ENCODE peak calls at places on chromosomes 16 and 17, in eight cellular contexts. One of them, this sample, is unnamed.

GRCh38 chr16:76639685-76640289 is 362.6 kb downstream of the CNTNAP4 start:
- DNase-seq in naive thymus-derived CD4-positive, alpha-beta T cell: no peak
- DNase-seq in activated CD4-positive, alpha-beta T cell treated with anti-CD3 and anti-CD28 coated beads for 24 hours: no peak
- DNase-seq in NCI-H1417: peak
- DNase-seq in GM12865: peak
- DNase-seq in neural crest cell: peak
- DNase-seq in effector memory CD8-positive, alpha-beta T cell: no peak
- DNase-seq in IMR-90: peak
- DNase-seq in this sample: peak

GRCh38 chr16:56195151-56195550 is 3.9 kb downstream of the GNAO1 start:
- DNase-seq in naive thymus-derived CD4-positive, alpha-beta T cell: no peak
- DNase-seq in activated CD4-positive, alpha-beta T cell treated with anti-CD3 and anti-CD28 coated beads for 24 hours: no peak
- DNase-seq in NCI-H1417: peak
- DNase-seq in GM12865: no peak
- DNase-seq in neural crest cell: no peak
- DNase-seq in effector memory CD8-positive, alpha-beta T cell: no peak
- DNase-seq in IMR-90: no peak
- DNase-seq in this sample: peak

GRCh38 chr16:50535506-50536257 is 12.5 kb upstream of the NKD1 start:
- DNase-seq in naive thymus-derived CD4-positive, alpha-beta T cell: no peak
- DNase-seq in activated CD4-positive, alpha-beta T cell treated with anti-CD3 and anti-CD28 coated beads for 24 hours: no peak
- DNase-seq in NCI-H1417: no peak
- DNase-seq in GM12865: no peak
- DNase-seq in neural crest cell: no peak
- DNase-seq in effector memory CD8-positive, alpha-beta T cell: no peak
- DNase-seq in IMR-90: no peak
- DNase-seq in this sample: no peak

GRCh38 chr17:4519361-4519788 is 20.7 kb downstream of the SPNS2 start:
- DNase-seq in naive thymus-derived CD4-positive, alpha-beta T cell: no peak
- DNase-seq in activated CD4-positive, alpha-beta T cell treated with anti-CD3 and anti-CD28 coated beads for 24 hours: no peak
- DNase-seq in NCI-H1417: no peak
- DNase-seq in GM12865: no peak
- DNase-seq in neural crest cell: no peak
- DNase-seq in effector memory CD8-positive, alpha-beta T cell: no peak
- DNase-seq in IMR-90: no peak
- DNase-seq in this sample: no peak

GRCh38 chr17:61009619-61010018 is 332.0 kb downstream of the BCAS3 start:
- DNase-seq in naive thymus-derived CD4-positive, alpha-beta T cell: no peak
- DNase-seq in activated CD4-positive, alpha-beta T cell treated with anti-CD3 and anti-CD28 coated beads for 24 hours: no peak
- DNase-seq in NCI-H1417: no peak
- DNase-seq in GM12865: peak
- DNase-seq in neural crest cell: no peak
- DNase-seq in effector memory CD8-positive, alpha-beta T cell: no peak
- DNase-seq in IMR-90: peak
- DNase-seq in this sample: no peak

GRCh38 chr17:12739500-12739899 is 49.8 kb upstream of the ARHGAP44 start:
- DNase-seq in naive thymus-derived CD4-positive, alpha-beta T cell: no peak
- DNase-seq in activated CD4-positive, alpha-beta T cell treated with anti-CD3 and anti-CD28 coated beads for 24 hours: no peak
- DNase-seq in NCI-H1417: no peak
- DNase-seq in GM12865: no peak
- DNase-seq in neural crest cell: no peak
- DNase-seq in effector memory CD8-positive, alpha-beta T cell: no peak
- DNase-seq in IMR-90: no peak
- DNase-seq in this sample: no peak

GRCh38 chr17:49513044-49513395 is 17.9 kb downstream of the NGFR start:
- DNase-seq in naive thymus-derived CD4-positive, alpha-beta T cell: no peak
- DNase-seq in activated CD4-positive, alpha-beta T cell treated with anti-CD3 and anti-CD28 coated beads for 24 hours: no peak
- DNase-seq in NCI-H1417: no peak
- DNase-seq in GM12865: no peak
- DNase-seq in neural crest cell: no peak
- DNase-seq in effector memory CD8-positive, alpha-beta T cell: no peak
- DNase-seq in IMR-90: no peak
- DNase-seq in this sample: no peak

GRCh38 chr16:55389426-55390073 is 65.5 kb downstream of the IRX6 start:
- DNase-seq in naive thymus-derived CD4-positive, alpha-beta T cell: no peak
- DNase-seq in activated CD4-positive, alpha-beta T cell treated with anti-CD3 and anti-CD28 coated beads for 24 hours: no peak
- DNase-seq in NCI-H1417: no peak
- DNase-seq in GM12865: no peak
- DNase-seq in neural crest cell: no peak
- DNase-seq in effector memory CD8-positive, alpha-beta T cell: no peak
- DNase-seq in IMR-90: no peak
- DNase-seq in this sample: no peak

GRCh38 chr17:58508341-58509067 is 5.9 kb downstream of the MTMR4 start:
- DNase-seq in naive thymus-derived CD4-positive, alpha-beta T cell: no peak
- DNase-seq in activated CD4-positive, alpha-beta T cell treated with anti-CD3 and anti-CD28 coated beads for 24 hours: no peak
- DNase-seq in NCI-H1417: no peak
- DNase-seq in GM12865: no peak
- DNase-seq in neural crest cell: no peak
- DNase-seq in effector memory CD8-positive, alpha-beta T cell: no peak
- DNase-seq in IMR-90: no peak
- DNase-seq in this sample: no peak

GRCh38 chr16:57245472-57246113 is 534 bp downstream of the ARL2BP start:
- DNase-seq in naive thymus-derived CD4-positive, alpha-beta T cell: no peak
- DNase-seq in activated CD4-positive, alpha-beta T cell treated with anti-CD3 and anti-CD28 coated beads for 24 hours: no peak
- DNase-seq in NCI-H1417: peak
- DNase-seq in GM12865: peak
- DNase-seq in neural crest cell: peak
- DNase-seq in effector memory CD8-positive, alpha-beta T cell: no peak
- DNase-seq in IMR-90: no peak
- DNase-seq in this sample: no peak

GRCh38 chr16:4330277-4330882 is 14.5 kb downstream of the GLIS2 start:
- DNase-seq in naive thymus-derived CD4-positive, alpha-beta T cell: peak
- DNase-seq in activated CD4-positive, alpha-beta T cell treated with anti-CD3 and anti-CD28 coated beads for 24 hours: peak
- DNase-seq in NCI-H1417: peak
- DNase-seq in GM12865: peak
- DNase-seq in neural crest cell: peak
- DNase-seq in effector memory CD8-positive, alpha-beta T cell: peak
- DNase-seq in IMR-90: peak
- DNase-seq in this sample: peak

GRCh38 chr17:76007131-76007849 is 6.6 kb downstream of the CDK3 start:
- DNase-seq in naive thymus-derived CD4-positive, alpha-beta T cell: no peak
- DNase-seq in activated CD4-positive, alpha-beta T cell treated with anti-CD3 and anti-CD28 coated beads for 24 hours: no peak
- DNase-seq in NCI-H1417: no peak
- DNase-seq in GM12865: no peak
- DNase-seq in neural crest cell: no peak
- DNase-seq in effector memory CD8-positive, alpha-beta T cell: no peak
- DNase-seq in IMR-90: no peak
- DNase-seq in this sample: no peak

GRCh38 chr17:28507567-28508195 is 1.5 kb downstream of the FOXN1 start:
- DNase-seq in naive thymus-derived CD4-positive, alpha-beta T cell: no peak
- DNase-seq in activated CD4-positive, alpha-beta T cell treated with anti-CD3 and anti-CD28 coated beads for 24 hours: no peak
- DNase-seq in NCI-H1417: no peak
- DNase-seq in GM12865: no peak
- DNase-seq in neural crest cell: no peak
- DNase-seq in effector memory CD8-positive, alpha-beta T cell: no peak
- DNase-seq in IMR-90: no peak
- DNase-seq in this sample: no peak

GRCh38 chr16:30971298-30971697 is 13.7 kb upstream of the HSD3B7 start:
- DNase-seq in naive thymus-derived CD4-positive, alpha-beta T cell: no peak
- DNase-seq in activated CD4-positive, alpha-beta T cell treated with anti-CD3 and anti-CD28 coated beads for 24 hours: no peak
- DNase-seq in NCI-H1417: no peak
- DNase-seq in GM12865: no peak
- DNase-seq in neural crest cell: no peak
- DNase-seq in effector memory CD8-positive, alpha-beta T cell: no peak
- DNase-seq in IMR-90: no peak
- DNase-seq in this sample: no peak

GRCh38 chr17:16886655-16887322 is 85.1 kb downstream of the TNFRSF13B start:
- DNase-seq in naive thymus-derived CD4-positive, alpha-beta T cell: no peak
- DNase-seq in activated CD4-positive, alpha-beta T cell treated with anti-CD3 and anti-CD28 coated beads for 24 hours: no peak
- DNase-seq in NCI-H1417: no peak
- DNase-seq in GM12865: peak
- DNase-seq in neural crest cell: no peak
- DNase-seq in effector memory CD8-positive, alpha-beta T cell: no peak
- DNase-seq in IMR-90: no peak
- DNase-seq in this sample: no peak

GRCh38 chr17:49898547-49899490 is 51.0 kb upstream of the TAC4 start:
- DNase-seq in naive thymus-derived CD4-positive, alpha-beta T cell: no peak
- DNase-seq in activated CD4-positive, alpha-beta T cell treated with anti-CD3 and anti-CD28 coated beads for 24 hours: no peak
- DNase-seq in NCI-H1417: peak
- DNase-seq in GM12865: peak
- DNase-seq in neural crest cell: no peak
- DNase-seq in effector memory CD8-positive, alpha-beta T cell: no peak
- DNase-seq in IMR-90: no peak
- DNase-seq in this sample: no peak

GRCh38 chr17:50621562-50621961 is 13.1 kb upstream of the ABCC3 start:
- DNase-seq in naive thymus-derived CD4-positive, alpha-beta T cell: no peak
- DNase-seq in activated CD4-positive, alpha-beta T cell treated with anti-CD3 and anti-CD28 coated beads for 24 hours: no peak
- DNase-seq in NCI-H1417: peak
- DNase-seq in GM12865: no peak
- DNase-seq in neural crest cell: no peak
- DNase-seq in effector memory CD8-positive, alpha-beta T cell: no peak
- DNase-seq in IMR-90: peak
- DNase-seq in this sample: no peak

GRCh38 chr16:75065149-75065807 is 51.3 kb downstream of the LDHD start:
- DNase-seq in naive thymus-derived CD4-positive, alpha-beta T cell: peak
- DNase-seq in activated CD4-positive, alpha-beta T cell treated with anti-CD3 and anti-CD28 coated beads for 24 hours: no peak
- DNase-seq in NCI-H1417: no peak
- DNase-seq in GM12865: no peak
- DNase-seq in neural crest cell: no peak
- DNase-seq in effector memory CD8-positive, alpha-beta T cell: peak
- DNase-seq in IMR-90: no peak
- DNase-seq in this sample: no peak